ENCODE peak calls at places on chromosome 13, in six cellular contexts. C is colonic mucosa, Z is neural progenitor cell, M is cardiac fibroblast, E is adrenal gland, Q is HCT116. G is an unnamed sample.

GRCh38 chr13:26600345-26600761 is 42.9 kb downstream of the WASF3 start:
- DNase-seq in E (no peak), Q (no peak), Z (no peak), C (no peak), M (no peak), G (peak)

GRCh38 chr13:89401209-89401810 is 1730.1 kb downstream of the SLITRK5 start:
- DNase-seq in C (no peak), Z (no peak), Q (no peak), M (peak), E (no peak), G (no peak)

GRCh38 chr13:39602614-39603366 is at the start of gene LHFPL6:
- DNase-seq in Q (no peak), E (peak), Z (peak), C (peak), M (peak), G (peak)

GRCh38 chr13:36133950-36134349 is 2.8 kb upstream of the DCLK1 start:
- DNase-seq in M (peak), Q (no peak), C (no peak), E (no peak), Z (no peak), G (no peak)

GRCh38 chr13:35903075-35903474 is 228.1 kb downstream of the DCLK1 start:
- DNase-seq in E (no peak), Z (no peak), C (no peak), Q (no peak), M (no peak), G (no peak)

GRCh38 chr13:35720690-35721554 is 244.4 kb upstream of the MAB21L1 start:
- DNase-seq in Z (peak), C (peak), Q (peak), M (peak), E (peak), G (peak)

GRCh38 chr13:114097504-114097892 is 34.9 kb downstream of the RASA3 start:
- DNase-seq in E (no peak), Z (no peak), C (no peak), M (no peak), Q (no peak), G (no peak)

GRCh38 chr13:35765941-35766340 is 289.5 kb upstream of the MAB21L1 start:
- DNase-seq in M (no peak), E (no peak), Z (no peak), C (no peak), Q (no peak), G (no peak)

GRCh38 chr13:60509601-60510386 is 112.8 kb downstream of the TDRD3 start:
- DNase-seq in Q (no peak), Z (no peak), M (peak), C (no peak), E (no peak), G (peak)

GRCh38 chr13:48562296-48563066 is 29.6 kb upstream of the RCBTB2 start:
- DNase-seq in E (no peak), Z (no peak), M (no peak), C (no peak), Q (no peak), G (no peak)

DNA sequence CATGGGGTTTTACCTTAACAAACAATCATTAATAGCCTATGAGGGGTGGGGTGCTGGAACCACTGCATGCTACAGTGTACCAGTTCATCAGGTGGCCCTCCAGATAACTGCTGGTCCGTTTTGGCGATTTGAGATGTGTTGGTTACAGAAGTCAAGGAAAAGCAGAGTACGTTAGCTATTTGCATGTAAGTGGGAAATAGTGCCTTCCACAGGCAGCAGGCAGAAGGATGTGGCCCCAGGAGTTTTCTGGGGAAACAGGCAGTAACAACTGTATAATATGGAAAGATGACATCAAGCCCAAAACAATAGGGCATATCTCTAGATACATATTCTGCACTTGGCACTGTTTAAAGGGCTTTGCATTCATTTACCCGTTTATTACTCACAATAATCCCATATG is 245.7 kb downstream of the COL4A1 start:
- DNase-seq in Q (no peak), E (no peak), C (no peak), Z (no peak), M (no peak), G (no peak)
- TF ChIP-seq CTCF in Q (no peak), E (no peak), C (no peak), Z (peak), M (no peak), G (peak)

GRCh38 chr13:50375792-50376191 is 360.5 kb downstream of the KCNRG start:
- DNase-seq in Z (no peak), Q (no peak), M (peak), E (peak), C (no peak), G (peak)

GRCh38 chr13:50374517-50374916 is 359.3 kb downstream of the KCNRG start:
- DNase-seq in E (no peak), C (no peak), Z (no peak), Q (no peak), M (no peak), G (no peak)

GRCh38 chr13:50378513-50378970 is 363.3 kb downstream of the KCNRG start:
- DNase-seq in Q (no peak), C (no peak), E (no peak), M (no peak), Z (no peak), G (no peak)

GRCh38 chr13:50377726-50378270 is 362.6 kb downstream of the KCNRG start:
- DNase-seq in Z (no peak), C (no peak), Q (no peak), M (no peak), E (no peak), G (no peak)

DNA sequence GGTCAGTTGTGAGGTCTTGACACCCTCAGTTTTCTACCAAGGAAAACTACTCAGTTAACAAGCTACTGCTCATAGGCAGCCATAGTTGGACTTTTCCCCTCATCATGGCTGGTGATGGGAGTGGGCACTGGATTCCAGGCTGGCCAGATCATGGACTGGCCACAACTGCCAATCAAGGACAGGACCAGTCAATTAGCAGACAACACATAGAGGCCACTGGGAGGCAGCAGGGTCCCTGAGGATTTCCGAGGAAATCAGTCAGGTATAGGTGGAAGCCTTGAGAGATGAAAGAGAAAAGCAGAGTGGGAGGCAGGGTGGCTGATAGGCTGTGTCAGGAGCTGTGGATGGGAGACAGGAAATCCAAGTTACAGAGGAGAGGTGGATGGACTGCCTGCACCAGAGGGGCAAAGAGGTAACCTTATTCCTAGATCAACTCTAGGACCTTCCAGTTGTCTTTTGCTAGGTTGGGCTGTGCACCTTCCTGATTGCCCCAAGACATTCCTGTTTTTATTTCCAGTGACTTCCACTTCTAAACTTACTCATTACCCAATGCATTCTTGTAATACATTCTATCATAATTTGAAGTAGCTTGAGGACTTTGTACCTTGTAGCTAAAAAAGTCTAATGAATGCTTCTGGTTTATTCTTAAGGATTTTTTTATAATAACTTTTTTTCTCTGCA is 361.8 kb downstream of the KCNRG start:
- DNase-seq in Q (no peak), E (no peak), Z (peak), M (no peak), C (no peak), G (no peak)
- TF ChIP-seq CTCF in Q (no peak), E (no peak), Z (peak), M (no peak), C (no peak), G (no peak)

GRCh38 chr13:87274209-87274819 is 396.9 kb upstream of the SLITRK5 start:
- DNase-seq in Q (peak), M (peak), Z (peak), E (peak), C (peak), G (no peak)
- TF ChIP-seq CTCF in Q (peak), M (peak), Z (peak), E (no peak), C (peak), G (no peak)

GRCh38 chr13:33487575-33488243 is 202.2 kb upstream of the STARD13 start:
- DNase-seq in M (peak), Q (no peak), Z (peak), E (no peak), C (peak), G (peak)
- TF ChIP-seq CTCF in M (peak), Q (peak), Z (peak), E (peak), C (no peak), G (peak)

DNA sequence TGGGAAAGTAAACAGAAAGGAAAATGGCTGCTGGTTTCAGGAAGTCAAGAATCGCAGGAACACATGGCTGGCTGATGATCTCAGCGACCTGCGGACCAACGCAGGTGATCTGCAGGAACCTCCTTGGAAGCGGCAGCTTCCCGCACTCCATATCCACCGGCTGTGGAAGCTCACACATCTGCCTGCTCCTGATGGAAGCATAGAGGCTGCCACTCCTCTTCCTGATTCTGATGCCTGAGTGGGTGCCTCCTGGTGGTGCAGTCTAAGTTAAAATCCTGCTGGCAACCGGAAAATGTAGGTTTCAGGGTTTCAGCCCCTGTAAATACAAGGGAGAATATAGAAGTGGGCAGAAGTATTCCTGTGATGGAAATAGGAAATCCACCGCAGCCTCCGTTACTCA is 75.5 kb downstream of the TNFSF13B start:
- DNase-seq in M (no peak), Z (peak), E (no peak), Q (no peak), C (no peak), G (no peak)
- TF ChIP-seq CTCF in M (no peak), Z (peak), E (no peak), Q (no peak), C (no peak), G (peak)